ENCODE peak calls at places on chromosomes 12 and 14, in four cellular contexts. One of them, this sample, is unnamed.

GRCh38 chr14:97878727-97879126 is 1081.5 kb downstream of the VRK1 start:
- DNase-seq in ACHN: no peak
- DNase-seq in memory B cell: no peak
- DNase-seq in T follicular helper cell: no peak
- DNase-seq in this sample: no peak

GRCh38 chr12:50283230-50283923 is at the start of gene LIMA1:
- DNase-seq in ACHN: peak
- DNase-seq in T follicular helper cell: peak
- DNase-seq in memory B cell: peak
- DNase-seq in this sample: peak

GRCh38 chr14:45181329-45181728 is 45.6 kb downstream of the FANCM start:
- DNase-seq in ACHN: no peak
- DNase-seq in memory B cell: no peak
- DNase-seq in T follicular helper cell: no peak
- DNase-seq in this sample: no peak

GRCh38 chr12:124680863-124681778 is 113.7 kb upstream of the NCOR2 start:
- DNase-seq in memory B cell: no peak
- DNase-seq in T follicular helper cell: no peak
- DNase-seq in ACHN: peak
- DNase-seq in this sample: no peak

GRCh38 chr12:67410667-67411067 is 141.5 kb downstream of the CAND1 start:
- DNase-seq in T follicular helper cell: no peak
- DNase-seq in memory B cell: no peak
- DNase-seq in ACHN: no peak
- DNase-seq in this sample: no peak

GRCh38 chr12:120220838-120221575 is 20.1 kb upstream of the RPLP0 start:
- DNase-seq in ACHN: no peak
- DNase-seq in memory B cell: no peak
- DNase-seq in T follicular helper cell: no peak
- DNase-seq in this sample: no peak

GRCh38 chr12:101619868-101620761 is 25.3 kb downstream of the MYBPC1 start:
- DNase-seq in ACHN: no peak
- DNase-seq in memory B cell: no peak
- DNase-seq in T follicular helper cell: no peak
- DNase-seq in this sample: no peak

GRCh38 chr12:91833780-91834359 is 311.8 kb downstream of the BTG1 start:
- DNase-seq in ACHN: no peak
- DNase-seq in memory B cell: no peak
- DNase-seq in T follicular helper cell: no peak
- DNase-seq in this sample: no peak

GRCh38 chr12:58877243-58877743 is 43.0 kb downstream of the LRIG3 start:
- DNase-seq in ACHN: peak
- DNase-seq in T follicular helper cell: no peak
- DNase-seq in memory B cell: no peak
- DNase-seq in this sample: no peak

GRCh38 chr14:54722791-54723432 is 156.0 kb downstream of the SAMD4A start:
- DNase-seq in ACHN: peak
- DNase-seq in T follicular helper cell: no peak
- DNase-seq in memory B cell: peak
- DNase-seq in this sample: no peak

GRCh38 chr12:107449891-107450290 is 235.7 kb upstream of the PWP1 start:
- DNase-seq in memory B cell: no peak
- DNase-seq in ACHN: no peak
- DNase-seq in T follicular helper cell: no peak
- DNase-seq in this sample: no peak

GRCh38 chr14:21070083-21070609 is at the start of gene ARHGEF40:
- DNase-seq in memory B cell: no peak
- DNase-seq in T follicular helper cell: no peak
- DNase-seq in ACHN: peak
- DNase-seq in this sample: no peak

GRCh38 chr12:21912318-21912717 is 28.9 kb downstream of the ABCC9 start:
- DNase-seq in T follicular helper cell: no peak
- DNase-seq in ACHN: no peak
- DNase-seq in memory B cell: no peak
- DNase-seq in this sample: no peak

GRCh38 chr12:50572275-50572674 is 67.5 kb downstream of the DIP2B start:
- DNase-seq in T follicular helper cell: no peak
- DNase-seq in ACHN: peak
- DNase-seq in memory B cell: no peak
- DNase-seq in this sample: no peak

GRCh38 chr12:292186-292585 is 29.6 kb upstream of the SLC6A13 start:
- DNase-seq in ACHN: peak
- DNase-seq in T follicular helper cell: no peak
- DNase-seq in memory B cell: no peak
- DNase-seq in this sample: no peak

GRCh38 chr14:30375280-30375892 is 183.6 kb upstream of the G2E3 start:
- DNase-seq in T follicular helper cell: peak
- DNase-seq in memory B cell: peak
- DNase-seq in ACHN: peak
- DNase-seq in this sample: peak

GRCh38 chr12:124032265-124032886 is 59.4 kb downstream of the ZNF664 start:
- DNase-seq in memory B cell: peak
- DNase-seq in ACHN: peak
- DNase-seq in T follicular helper cell: no peak
- DNase-seq in this sample: no peak

GRCh38 chr12:56723889-56724659 is 1.0 kb downstream of the NACA start:
- DNase-seq in ACHN: peak
- DNase-seq in memory B cell: no peak
- DNase-seq in T follicular helper cell: no peak
- DNase-seq in this sample: no peak

GRCh38 chr12:48824112-48824511 is 5.8 kb downstream of the CACNB3 start:
- DNase-seq in T follicular helper cell: no peak
- DNase-seq in memory B cell: no peak
- DNase-seq in ACHN: no peak
- DNase-seq in this sample: peak

GRCh38 chr14:35050652-35051051 is 4.6 kb downstream of the FAM177A1 start:
- DNase-seq in ACHN: no peak
- DNase-seq in memory B cell: no peak
- DNase-seq in T follicular helper cell: no peak
- DNase-seq in this sample: no peak

GRCh38 chr14:21525995-21526671 is at the start of gene SALL2:
- DNase-seq in ACHN: peak
- DNase-seq in T follicular helper cell: peak
- DNase-seq in memory B cell: no peak
- DNase-seq in this sample: peak

GRCh38 chr12:130972589-130972950 is 18.9 kb downstream of the ADGRD1 start:
- DNase-seq in memory B cell: no peak
- DNase-seq in T follicular helper cell: no peak
- DNase-seq in ACHN: no peak
- DNase-seq in this sample: no peak

GRCh38 chr12:3809357-3810015 is 56.6 kb upstream of the CRACR2A start:
- DNase-seq in ACHN: no peak
- DNase-seq in memory B cell: no peak
- DNase-seq in T follicular helper cell: no peak
- DNase-seq in this sample: no peak

GRCh38 chr14:40122978-40123648 is 690.9 kb upstream of the FBXO33 start:
- DNase-seq in ACHN: no peak
- DNase-seq in memory B cell: no peak
- DNase-seq in T follicular helper cell: no peak
- DNase-seq in this sample: no peak

GRCh38 chr12:29741342-29742241 is 42.1 kb downstream of the TMTC1 start:
- DNase-seq in T follicular helper cell: no peak
- DNase-seq in memory B cell: no peak
- DNase-seq in ACHN: no peak
- DNase-seq in this sample: no peak

This sample was measured in effector memory CD4-positive, alpha-beta T cell.